ENCODE peak calls at places on chromosomes 7 and 10, in eight cellular contexts. V, B, Y, O, D, L, U and M are unnamed samples.

GRCh38 chr7:101935521-101936141 is 118.2 kb downstream of the CUX1 start:
- DNase-seq in V (peak; percentile 45), B (peak; percentile 52), Y (no peak), O (no peak), D (no peak), L (peak; percentile 62), U (no peak), M (no peak)

GRCh38 chr7:155594961-155595366 is 48.6 kb upstream of the CNPY1 start:
- DNase-seq in V (no peak), B (no peak), Y (peak; percentile 47), O (no peak), D (no peak), L (no peak), U (no peak), M (no peak)

GRCh38 chr10:43206391-43207235 is 60.3 kb downstream of the RASGEF1A start:
- DNase-seq in V (peak; percentile 3), B (no peak), Y (no peak), O (no peak), D (no peak), L (peak; percentile 5), U (no peak), M (no peak)

GRCh38 chr10:122379537-122379936 is 5.0 kb downstream of the PLEKHA1 start:
- DNase-seq in V (no peak), B (no peak), Y (no peak), O (no peak), D (no peak), L (no peak), U (no peak), M (no peak)

GRCh38 chr7:107014381-107015023 is 30.0 kb upstream of the PRKAR2B start:
- DNase-seq in V (no peak), B (no peak), Y (no peak), O (peak; percentile 34), D (peak; percentile 9), L (no peak), U (no peak), M (peak; percentile 20)

GRCh38 chr7:54780490-54780889 is 21.5 kb upstream of the SEC61G start:
- DNase-seq in V (no peak), B (no peak), Y (no peak), O (no peak), D (no peak), L (no peak), U (no peak), M (no peak)

GRCh38 chr7:18399624-18400235 is 95.8 kb upstream of the HDAC9 start:
- DNase-seq in V (no peak), B (no peak), Y (no peak), O (no peak), D (no peak), L (no peak), U (no peak), M (peak; percentile 15)

GRCh38 chr7:111266613-111267012 is 175.7 kb downstream of the LRRN3 start:
- DNase-seq in V (no peak), B (no peak), Y (peak; percentile 11), O (peak; percentile 75), D (peak; percentile 75), L (no peak), U (no peak), M (peak; percentile 90)

GRCh38 chr10:31171402-31172120 is 139.9 kb upstream of the ZNF438 start:
- DNase-seq in V (no peak), B (no peak), Y (no peak), O (no peak), D (no peak), L (no peak), U (no peak), M (peak; percentile 91)

GRCh38 chr7:151168022-151168786 is 710 bp upstream of the GBX1 start:
- DNase-seq in V (no peak), B (no peak), Y (peak; percentile 53), O (no peak), D (no peak), L (peak; percentile 46), U (peak; percentile 30), M (no peak)

GRCh38 chr10:132707776-132708171 is 78.2 kb downstream of the NKX6-2 start:
- DNase-seq in V (no peak), B (no peak), Y (no peak), O (no peak), D (no peak), L (no peak), U (no peak), M (no peak)

GRCh38 chr10:118106426-118106825 is 59.7 kb upstream of the RAB11FIP2 start:
- DNase-seq in V (peak; percentile 12), B (no peak), Y (peak; percentile 40), O (peak; percentile 65), D (peak; percentile 55), L (no peak), U (peak; percentile 34), M (peak; percentile 37)
- TF ChIP-seq CTCF in V (no peak), B (peak; percentile 22), Y (peak; percentile 46), O (peak; percentile 55), D (peak; percentile 57), L (peak; percentile 22), U (peak; percentile 36), M (peak; percentile 52)

DNA sequence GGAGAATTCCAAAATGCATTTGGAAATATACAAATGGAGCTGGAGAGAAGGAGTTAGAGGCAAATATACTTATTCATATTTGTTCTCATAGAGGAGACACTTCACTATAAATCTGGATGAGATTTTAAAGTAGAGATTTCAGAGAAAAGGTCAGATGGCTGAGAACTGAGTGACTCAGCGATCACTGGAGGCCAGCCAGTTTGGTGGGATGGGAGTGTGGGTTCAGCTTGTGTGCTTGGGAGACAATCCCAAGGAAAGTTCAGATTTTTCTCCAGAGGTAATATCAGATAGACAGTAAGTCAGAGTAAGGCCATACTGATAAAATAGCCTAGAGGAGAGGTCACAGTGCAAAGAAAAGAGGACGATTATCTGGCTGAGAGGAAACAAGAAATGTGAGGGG is 66.9 kb downstream of the MDFIC start:
- DNase-seq in V (peak; percentile 85), B (peak; percentile 45), Y (no peak), O (peak; percentile 82), D (peak; percentile 69), L (peak; percentile 15), U (no peak), M (peak; percentile 62)
- H3K4me3 ChIP-seq in V (no peak overlapping the region), B (no peak overlapping the region), Y (no peak overlapping the region), O (no peak overlapping the region), D (no peak overlapping the region), L (no peak overlapping the region), U (no peak overlapping the region), M (no peak overlapping the region)

DNA sequence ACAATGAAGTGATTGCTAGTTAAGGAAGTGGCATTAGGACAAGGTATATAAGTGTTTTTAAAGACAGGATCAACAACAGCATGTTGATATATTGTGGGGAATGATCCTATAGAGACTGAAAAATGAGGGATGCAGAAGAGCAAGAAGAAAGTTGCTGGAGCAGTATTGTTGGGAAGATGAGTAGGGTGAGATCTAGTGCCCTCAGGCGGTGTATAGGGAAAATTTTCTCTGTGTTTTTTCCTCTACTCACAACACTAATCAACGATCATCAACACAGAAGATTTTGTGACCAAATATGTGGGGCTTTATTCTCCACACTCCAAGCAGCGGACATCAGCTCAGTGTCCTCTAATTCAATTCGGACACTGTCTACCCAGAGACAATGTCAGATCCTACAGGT is 9.6 kb upstream of the PTTG1IP2 start:
- DNase-seq in V (no peak), B (no peak), Y (no peak), O (peak; percentile 16), D (peak; percentile 16), L (no peak), U (no peak), M (no peak)
- TF ChIP-seq CTCF in V (no peak), B (no peak), Y (peak; percentile 19), O (peak; percentile 45), D (peak; percentile 47), L (no peak), U (no peak), M (peak; percentile 42)

GRCh38 chr7:87003872-87004798 is 55.3 kb downstream of the ELAPOR2 start:
- DNase-seq in V (peak; percentile 8), B (no peak), Y (no peak), O (peak; percentile 4), D (no peak), L (no peak), U (peak; percentile 18), M (no peak)
- H3K4me3 ChIP-seq in V (no peak overlapping the region), B (no peak overlapping the region), Y (no peak overlapping the region), O (no peak overlapping the region), D (no peak overlapping the region), L (no peak overlapping the region), U (no peak overlapping the region), M (no peak overlapping the region)

GRCh38 chr10:79066460-79067240 is 2.1 kb upstream of the ZMIZ1 start:
- DNase-seq in V (no peak), B (peak; percentile 54), Y (peak; percentile 73), O (peak; percentile 28), D (peak; percentile 24), L (no peak), U (no peak), M (peak; percentile 45)
- TF ChIP-seq CTCF in V (no peak), B (no peak), Y (peak; percentile 47), O (peak; percentile 19), D (peak; percentile 25), L (no peak), U (no peak), M (peak; percentile 34)

GRCh38 chr7:158976849-158977593 is 120.7 kb downstream of the DYNC2I1 start:
- DNase-seq in V (peak; percentile 80), B (peak; percentile 95), Y (peak; percentile 86), O (peak; percentile 84), D (peak; percentile 80), L (peak; percentile 90), U (peak; percentile 85), M (peak; percentile 67)
- H3K4me3 ChIP-seq in V (no peak overlapping the region), B (peak overlapping the region; percentile 17), Y (peak overlapping the region; percentile 25), O (peak overlapping the region; percentile 18), D (peak overlapping the region; percentile 47), L (peak overlapping the region; percentile 15), U (peak overlapping the region; percentile 60), M (peak overlapping the region; percentile 62)

DNA sequence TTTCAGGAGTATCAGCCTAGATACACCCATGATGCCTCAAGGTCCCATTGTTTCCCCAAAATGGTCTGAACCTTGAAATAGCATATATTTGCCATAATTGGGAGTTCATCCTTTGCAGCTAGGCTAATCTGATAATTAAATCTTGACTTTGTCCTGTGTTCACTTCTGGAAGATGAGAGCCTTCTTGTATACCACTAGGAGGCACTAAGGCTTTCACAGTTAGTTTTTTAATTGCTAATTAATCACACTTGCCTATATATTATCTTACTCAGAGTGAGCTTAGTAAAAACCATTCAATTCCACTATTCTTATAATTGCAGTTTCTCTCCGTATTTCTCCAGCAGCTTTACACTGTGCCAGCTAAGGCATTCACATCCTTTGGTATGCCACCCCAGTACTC is 48.7 kb upstream of the MAGI2 start:
- DNase-seq in V (no peak), B (no peak), Y (no peak), O (no peak), D (no peak), L (no peak), U (no peak), M (no peak)
- TF ChIP-seq CTCF in V (no peak), B (no peak), Y (peak; percentile 6), O (peak; percentile 27), D (peak; percentile 19), L (no peak), U (no peak), M (no peak)